ENCODE peak calls at places on chromosome 22, in four cellular contexts. D is K562, G is GM12878, Q is HL-60. N is an unnamed sample.

GRCh38 chr22:20588092-20588842 is 80.9 kb downstream of the MED15 start:
- DNase-seq in Q (no peak), D (no peak), G (no peak), N (no peak)

GRCh38 chr22:38204784-38205183 is 3.0 kb downstream of the MAFF start:
- DNase-seq in Q (no peak), G (peak), D (no peak), N (peak)

GRCh38 chr22:45907996-45908395 is 69.0 kb downstream of the WNT7B start:
- DNase-seq in D (no peak), Q (no peak), G (no peak), N (no peak)

GRCh38 chr22:21712751-21713427 is 22.7 kb downstream of the YPEL1 start:
- DNase-seq in G (no peak), D (peak), Q (peak), N (peak)

GRCh38 chr22:20419664-20419951 is 18.0 kb downstream of the SCARF2 start:
- DNase-seq in Q (no peak), D (no peak), G (no peak), N (no peak)

GRCh38 chr22:49027122-49027670 is 800.5 kb downstream of the BRD1 start:
- DNase-seq in D (no peak), G (no peak), Q (no peak), N (no peak)

GRCh38 chr22:36732609-36733008 is 29.1 kb upstream of the CACNG2 start:
- DNase-seq in Q (no peak), G (no peak), D (no peak), N (no peak)

GRCh38 chr22:39281126-39281525 is 36.3 kb upstream of the PDGFB start:
- DNase-seq in G (no peak), Q (no peak), D (no peak), N (no peak)

GRCh38 chr22:38228873-38229740 is 27.3 kb downstream of the MAFF start:
- DNase-seq in D (no peak), Q (no peak), G (no peak), N (no peak)

GRCh38 chr22:21702094-21702493 is 33.5 kb downstream of the YPEL1 start:
- DNase-seq in Q (no peak), G (no peak), D (no peak), N (no peak)

GRCh38 chr22:49825944-49826602 is 1.6 kb downstream of the BRD1 start:
- DNase-seq in G (no peak), Q (no peak), D (no peak), N (no peak)

GRCh38 chr22:20610243-20610686 is 102.9 kb downstream of the MED15 start:
- DNase-seq in G (no peak), Q (no peak), D (no peak), N (no peak)

GRCh38 chr22:25735657-25736056 is 6.3 kb upstream of the MYO18B start:
- DNase-seq in D (no peak), Q (no peak), G (no peak), N (no peak)

GRCh38 chr22:25739659-25740344 is 2.2 kb upstream of the MYO18B start:
- DNase-seq in G (no peak), Q (no peak), D (no peak), N (no peak)

GRCh38 chr22:25741692-25742626 is at the start of gene MYO18B:
- DNase-seq in D (peak), Q (no peak), G (no peak), N (no peak)

DNA sequence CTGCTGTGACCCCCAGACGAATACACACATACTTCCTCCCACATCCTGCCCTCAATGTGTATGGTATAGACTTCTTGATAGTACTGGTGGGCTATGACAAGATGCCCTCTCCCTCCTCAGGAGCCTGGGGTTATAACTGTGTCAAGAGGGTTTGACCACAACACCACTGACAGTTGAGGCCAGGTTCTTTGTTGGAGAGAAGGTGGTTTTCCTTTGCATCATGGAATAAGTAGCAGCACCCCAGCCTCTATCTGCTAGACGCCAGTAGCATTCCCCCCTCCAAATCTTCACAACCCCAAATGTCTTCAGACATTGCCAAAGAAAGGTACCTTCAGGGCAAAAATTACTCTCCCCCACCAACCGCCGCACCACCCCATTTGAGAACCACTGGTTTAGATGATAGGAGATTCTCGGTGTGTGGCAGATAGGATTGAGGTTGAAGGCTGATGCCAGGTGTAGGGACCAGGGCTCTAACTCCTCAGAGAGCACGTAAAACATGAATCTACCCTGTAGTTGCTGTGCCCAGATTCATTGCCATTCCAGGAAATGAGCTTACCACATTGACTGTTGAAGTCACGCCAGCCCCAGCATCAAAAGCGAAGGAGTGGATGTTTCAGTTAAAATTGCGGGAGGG is 5.5 kb upstream of the MYO18B start:
- DNase-seq in G (no peak), Q (no peak), D (no peak), N (no peak)
- TF ChIP-seq SPI1 in G (no peak), Q (no peak), D (no peak), N (no peak)

DNA sequence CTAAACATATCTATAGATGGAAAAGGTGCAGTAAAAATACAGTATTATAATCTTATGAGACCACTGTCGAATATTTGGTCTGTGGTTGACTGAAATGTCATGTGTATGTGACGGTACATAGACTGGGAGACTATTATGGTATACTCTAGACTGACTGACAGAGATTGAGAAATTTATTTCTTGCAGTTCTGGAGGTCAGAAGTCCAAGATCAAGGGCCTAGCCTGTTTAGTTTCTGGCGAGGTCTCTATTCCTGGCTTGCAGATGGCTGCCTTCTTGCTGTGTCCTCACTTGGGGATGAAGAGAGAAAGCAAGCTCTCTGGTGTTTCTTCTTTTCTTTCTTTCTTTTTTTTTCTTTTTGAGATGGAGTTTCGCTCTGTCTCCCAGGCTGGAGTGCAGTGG is 7.3 kb upstream of the OSBP2 start:
- DNase-seq in Q (no peak), D (no peak), G (no peak), N (no peak)
- TF ChIP-seq SPI1 in Q (no peak), D (no peak), G (no peak), N (no peak)

GRCh38 chr22:47135338-47135737 is 372.9 kb downstream of the TBC1D22A start:
- DNase-seq in Q (no peak), D (no peak), G (no peak), N (no peak)
- TF ChIP-seq SPI1 in Q (no peak), D (no peak), G (no peak), N (no peak)

DNA sequence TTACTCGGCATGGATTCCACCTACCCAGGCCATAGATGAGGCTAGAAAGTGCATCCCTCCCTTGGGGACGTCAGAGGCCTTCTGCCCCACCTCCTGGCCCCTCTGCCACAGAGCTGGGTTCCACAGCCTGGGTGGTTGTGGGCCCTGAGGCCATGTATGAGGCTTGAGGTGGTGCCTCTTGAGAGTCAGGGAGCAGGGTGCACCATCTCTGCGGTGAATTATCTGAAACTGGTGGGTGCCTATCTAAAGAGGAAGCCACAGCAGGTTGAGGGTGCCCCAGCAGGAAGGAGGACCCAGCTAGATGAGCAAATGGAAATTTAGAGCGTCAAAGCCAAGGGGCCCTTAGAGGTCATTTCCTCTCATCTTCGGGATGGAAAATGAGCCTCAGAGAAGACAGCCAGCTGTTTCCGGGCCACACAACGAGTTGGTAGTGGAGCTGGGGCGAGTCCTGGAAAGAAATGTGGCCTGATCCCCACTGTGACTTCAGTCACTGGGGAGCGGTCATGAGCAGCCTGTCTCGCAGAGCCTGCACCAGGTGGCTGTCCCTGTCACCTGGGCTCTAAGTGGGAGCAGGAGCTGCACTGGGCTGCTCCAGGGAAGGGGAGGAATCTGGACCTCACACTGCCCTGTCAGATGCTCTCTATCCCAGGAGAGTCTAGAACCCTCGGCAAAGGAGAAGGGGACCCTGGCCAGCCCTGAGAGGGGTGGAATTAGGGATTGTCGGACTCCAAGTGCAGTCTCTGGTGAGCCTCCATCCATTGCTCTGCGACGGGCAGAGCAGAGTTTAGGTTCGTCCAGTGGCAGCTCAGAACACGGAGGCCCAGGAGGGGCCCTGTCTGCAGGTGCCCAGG is 7.3 kb downstream of the ADORA2A start:
- DNase-seq in D (no peak), Q (peak), G (peak), N (peak)
- TF ChIP-seq SPI1 in D (peak), Q (peak), G (peak), N (peak)

N was measured in GM12891.